ENCODE peak calls at places on chromosomes 6 and 20, in four cellular contexts. N is K562, F is HL-60, I is GM12878. Z is an unnamed sample.

GRCh38 chr6:82006027-82006738 is 241.4 kb downstream of the IBTK start:
- DNase-seq in N (no peak), F (peak), I (no peak), Z (no peak)

GRCh38 chr6:163284151-163284550 is 130.4 kb upstream of the QKI start:
- DNase-seq in N (no peak), F (no peak), I (no peak), Z (no peak)

GRCh38 chr6:4355241-4355640 is 219.9 kb upstream of the ECI2 start:
- DNase-seq in N (no peak), F (no peak), I (no peak), Z (no peak)

GRCh38 chr6:106799008-106799952 is 169.9 kb downstream of the QRSL1 start:
- DNase-seq in N (no peak), F (no peak), I (peak), Z (no peak)

GRCh38 chr6:24323632-24324337 is 34.1 kb downstream of the DCDC2 start:
- DNase-seq in N (no peak), F (no peak), I (no peak), Z (no peak)

GRCh38 chr6:169985121-169986015 is 233.9 kb downstream of the ERMARD start:
- DNase-seq in N (no peak), F (no peak), I (no peak), Z (no peak)

GRCh38 chr20:46010491-46011405 is 2.0 kb downstream of the MMP9 start:
- DNase-seq in N (no peak), F (peak), I (no peak), Z (no peak)

GRCh38 chr6:85464260-85464644 is 14.4 kb downstream of the NT5E start:
- DNase-seq in N (no peak), F (no peak), I (no peak), Z (no peak)

GRCh38 chr6:163828038-163828790 is 413.7 kb downstream of the QKI start:
- DNase-seq in N (no peak), F (no peak), I (no peak), Z (no peak)

GRCh38 chr20:25259358-25259757 is 11.5 kb downstream of the PYGB start:
- DNase-seq in N (no peak), F (no peak), I (no peak), Z (no peak)

GRCh38 chr20:1721687-1722512 is 64.3 kb upstream of the SIRPG start:
- DNase-seq in N (no peak), F (no peak), I (no peak), Z (no peak)

GRCh38 chr6:75287424-75287823 is 2.8 kb upstream of the TMEM30A start:
- DNase-seq in N (no peak), F (peak), I (no peak), Z (no peak)

GRCh38 chr6:88914180-88914579 is 49.2 kb downstream of the RNGTT start:
- DNase-seq in N (no peak), F (no peak), I (no peak), Z (no peak)

GRCh38 chr6:130587778-130588520 is 222.1 kb downstream of the TMEM200A start:
- DNase-seq in N (no peak), F (no peak), I (no peak), Z (no peak)

GRCh38 chr6:123803862-123804681 is at the start of gene NKAIN2:
- DNase-seq in N (no peak), F (no peak), I (no peak), Z (peak)

GRCh38 chr6:109069746-109070145 is 24.9 kb downstream of the SESN1 start:
- DNase-seq in N (no peak), F (no peak), I (no peak), Z (no peak)

GRCh38 chr6:157368359-157369049 is 12.5 kb upstream of the ZDHHC14 start:
- DNase-seq in N (no peak), F (no peak), I (no peak), Z (no peak)

GRCh38 chr6:54892831-54893230 is 46.3 kb downstream of the FAM83B start:
- DNase-seq in N (no peak), F (no peak), I (no peak), Z (no peak)

GRCh38 chr20:14481863-14482262 is 144.5 kb upstream of the FLRT3 start:
- DNase-seq in N (no peak), F (no peak), I (no peak), Z (no peak)

GRCh38 chr6:20564269-20564668 is 30.0 kb downstream of the CDKAL1 start:
- DNase-seq in N (no peak), F (no peak), I (no peak), Z (no peak)

GRCh38 chr6:120826253-120826652 is 508.0 kb downstream of the TBC1D32 start:
- DNase-seq in N (no peak), F (peak), I (no peak), Z (peak)

GRCh38 chr6:38567436-38567835 is 72.3 kb downstream of the BTBD9 start:
- DNase-seq in N (no peak), F (no peak), I (no peak), Z (no peak)

GRCh38 chr6:81075974-81076373 is 676.5 kb downstream of the TENT5A start:
- DNase-seq in N (no peak), F (no peak), I (no peak), Z (no peak)

GRCh38 chr6:143773503-143773902 is 69.6 kb upstream of the LTV1 start:
- DNase-seq in N (no peak), F (no peak), I (no peak), Z (no peak)

GRCh38 chr20:4508773-4509172 is 212.9 kb upstream of the PRND start:
- DNase-seq in N (no peak), F (no peak), I (no peak), Z (no peak)

GRCh38 chr20:32972181-32973076 is 31.8 kb downstream of the SUN5 start:
- DNase-seq in N (no peak), F (peak), I (peak), Z (peak)

GRCh38 chr6:108174371-108175175 is 8.8 kb downstream of the NR2E1 start:
- DNase-seq in N (no peak), F (peak), I (no peak), Z (no peak)

GRCh38 chr6:153081914-153082313 is 49.2 kb downstream of the RGS17 start:
- DNase-seq in N (no peak), F (no peak), I (no peak), Z (no peak)

GRCh38 chr6:71043902-71044301 is 87.0 kb upstream of the B3GAT2 start:
- DNase-seq in N (no peak), F (peak), I (no peak), Z (no peak)
- TF ChIP-seq SPI1 in N (no peak), F (no peak), I (no peak), Z (no peak)

GRCh38 chr6:45206793-45207492 is 121.2 kb upstream of the RUNX2 start:
- DNase-seq in N (no peak), F (no peak), I (no peak), Z (no peak)
- TF ChIP-seq SPI1 in N (no peak), F (no peak), I (no peak), Z (no peak)

DNA sequence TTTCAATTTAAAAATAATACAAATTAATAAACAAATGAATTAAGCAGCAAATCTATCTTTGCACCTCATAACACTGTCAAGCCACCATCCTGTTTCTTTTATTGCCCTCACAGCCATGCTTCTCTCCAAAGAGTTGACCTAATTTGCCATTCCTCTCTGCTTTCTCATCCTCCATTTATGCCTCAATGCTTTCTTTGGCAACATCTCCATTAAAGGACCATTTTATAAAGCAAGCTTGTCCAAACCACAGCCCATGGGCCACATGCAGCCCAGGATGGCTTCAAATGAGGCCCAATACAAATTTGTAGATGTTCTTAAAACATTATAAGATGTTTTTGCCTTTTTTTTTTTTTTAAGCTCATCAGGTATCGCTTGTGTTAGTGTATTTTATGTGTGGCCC is 26.4 kb upstream of the MEI4 start:
- DNase-seq in N (no peak), F (no peak), I (no peak), Z (no peak)
- TF ChIP-seq SPI1 in N (no peak), F (no peak), I (no peak), Z (no peak)

GRCh38 chr6:52523363-52524207 is 53.3 kb downstream of the TRAM2 start:
- DNase-seq in N (no peak), F (no peak), I (no peak), Z (no peak)

GRCh38 chr6:52529311-52529710 is 47.5 kb downstream of the TRAM2 start:
- DNase-seq in N (no peak), F (no peak), I (no peak), Z (no peak)

GRCh38 chr6:52527436-52527835 is 49.4 kb downstream of the TRAM2 start:
- DNase-seq in N (no peak), F (no peak), I (no peak), Z (no peak)

GRCh38 chr6:52524921-52525320 is 51.9 kb downstream of the TRAM2 start:
- DNase-seq in N (no peak), F (no peak), I (no peak), Z (no peak)

GRCh38 chr6:52526634-52527033 is 50.2 kb downstream of the TRAM2 start:
- DNase-seq in N (no peak), F (no peak), I (no peak), Z (no peak)
- TF ChIP-seq SPI1 in N (no peak), F (no peak), I (no peak), Z (no peak)

GRCh38 chr20:56445540-56445939 is 22.9 kb upstream of the RTF2 start:
- DNase-seq in N (no peak), F (no peak), I (no peak), Z (no peak)
- TF ChIP-seq SPI1 in N (no peak), F (no peak), I (no peak), Z (no peak)

GRCh38 chr6:21895591-21895990 is 302.0 kb downstream of the SOX4 start:
- DNase-seq in N (no peak), F (no peak), I (no peak), Z (no peak)
- TF ChIP-seq SPI1 in N (no peak), F (no peak), I (no peak), Z (no peak)